ENCODE peak calls at places on chromosomes 6 and 20, in eight cellular contexts. Q is endothelial cell; O is esophagus squamous epithelium; W is activated CD8-positive, alpha-beta memory T cell treated with anti-CD3 and anti-CD28 coated beads for 4 hours; S is cardiac muscle cell; B is RKO; F is RWPE1; U is MCF 10A. D is an unnamed sample.

GRCh38 chr6:133368664-133369063 is 127.5 kb downstream of the EYA4 start:
- DNase-seq in Q (no peak), F (peak; percentile 2), W (no peak), U (peak; percentile 7), O (no peak), S (no peak), B (no peak), D (no peak)

GRCh38 chr20:1775117-1775516 is 117.5 kb upstream of the SIRPG start:
- DNase-seq in O (no peak), U (peak; percentile 49), Q (no peak), B (peak; percentile 35), S (peak; percentile 60), F (peak; percentile 17), W (no peak), D (no peak)

GRCh38 chr6:158715330-158716311 is 65.8 kb downstream of the SYTL3 start:
- DNase-seq in S (no peak), U (no peak), B (no peak), O (no peak), W (no peak), F (no peak), Q (no peak), D (no peak)

GRCh38 chr20:31641391-31641790 is 3.7 kb downstream of the COX4I2 start:
- DNase-seq in O (no peak), W (no peak), U (no peak), B (no peak), F (no peak), S (no peak), Q (no peak), D (no peak)

GRCh38 chr20:50311308-50312001 is 120.8 kb downstream of the CEBPB start:
- DNase-seq in U (no peak), W (no peak), F (no peak), B (no peak), O (no peak), Q (no peak), S (no peak), D (no peak)

GRCh38 chr6:74409447-74409846 is 713.4 kb downstream of the CD109 start:
- DNase-seq in B (peak; percentile 85), U (peak; percentile 62), O (no peak), Q (no peak), W (no peak), S (peak; percentile 83), F (peak; percentile 33), D (no peak)

GRCh38 chr20:46764068-46764467 is 54.6 kb downstream of the SLC2A10 start:
- DNase-seq in Q (no peak), U (no peak), F (no peak), O (no peak), S (no peak), B (no peak), W (no peak), D (no peak)

GRCh38 chr20:36760647-36761046 is 12.9 kb downstream of the DSN1 start:
- DNase-seq in W (no peak), B (no peak), Q (no peak), U (no peak), S (no peak), O (no peak), F (no peak), D (no peak)

GRCh38 chr6:122717350-122717749 is 62.2 kb upstream of the FABP7 start:
- DNase-seq in Q (no peak), O (no peak), W (no peak), U (no peak), S (no peak), B (no peak), F (no peak), D (no peak)

GRCh38 chr6:36914227-36914794 is 28.6 kb downstream of the C6orf89 start:
- DNase-seq in Q (peak; percentile 67), S (no peak), U (peak; percentile 97), F (peak; percentile 90), B (peak; percentile 41), O (no peak), W (no peak), D (no peak)

GRCh38 chr20:63328716-63329275 is 32.4 kb downstream of the CHRNA4 start:
- DNase-seq in U (no peak), Q (no peak), S (no peak), B (no peak), O (no peak), F (no peak), W (no peak), D (no peak)

GRCh38 chr6:82006027-82006738 is 241.4 kb downstream of the IBTK start:
- DNase-seq in Q (peak; percentile 11), W (no peak), U (peak; percentile 51), O (no peak), S (peak; percentile 67), F (no peak), B (peak; percentile 57), D (no peak)

GRCh38 chr6:42569102-42570028 is 5.5 kb downstream of the UBR2 start:
- DNase-seq in W (no peak), S (peak; percentile 91), Q (no peak), F (peak; percentile 35), B (peak; percentile 75), U (peak; percentile 87), O (no peak), D (no peak)

GRCh38 chr20:62060631-62061541 is 4.8 kb downstream of the TAF4 start:
- DNase-seq in W (no peak), F (no peak), Q (no peak), O (no peak), B (no peak), U (no peak), S (no peak), D (no peak)

GRCh38 chr20:24998121-24998520 is 5.6 kb upstream of the APMAP start:
- DNase-seq in U (no peak), W (no peak), B (no peak), F (no peak), O (no peak), S (no peak), Q (no peak), D (no peak)

GRCh38 chr20:64101731-64102621 is 5.4 kb downstream of the NPBWR2 start:
- DNase-seq in S (no peak), O (no peak), U (no peak), W (peak; percentile 44), F (peak; percentile 73), Q (peak; percentile 79), B (no peak), D (peak; percentile 47)

GRCh38 chr6:112225691-112226090 is 28.7 kb downstream of the LAMA4 start:
- DNase-seq in B (no peak), S (no peak), W (no peak), F (no peak), O (no peak), U (no peak), Q (no peak), D (no peak)

D was measured in activated naive CD8-positive, alpha-beta T cell treated with anti-CD3 and anti-CD28 coated beads, Interleukin-2, amount 50 U/mL, for 16 hours.